ENCODE peak calls at places on chromosomes 3 and 15, in seven cellular contexts. N is neural progenitor cell, E is SK-N-SH, C is OCI-LY7, F is HCT116, M is hepatocyte, W is MM.1S. K is an unnamed sample.

GRCh38 chr15:33215941-33216872 is 21.7 kb upstream of the FMN1 start:
- DNase-seq in E (no peak), M (peak), W (peak), N (peak), C (peak), F (no peak), K (peak)

GRCh38 chr3:31945738-31946052 is 35.4 kb downstream of the OSBPL10 start:
- DNase-seq in N (no peak), E (no peak), F (no peak), M (no peak), W (no peak), C (no peak), K (no peak)

GRCh38 chr3:119781330-119782198 is at the start of gene NR1I2:
- DNase-seq in C (no peak), E (no peak), W (no peak), N (no peak), M (peak), F (no peak), K (no peak)

GRCh38 chr3:139482206-139482605 is 5.9 kb upstream of the RBP2 start:
- DNase-seq in W (no peak), N (no peak), M (no peak), E (no peak), F (no peak), C (no peak), K (no peak)

GRCh38 chr3:31525532-31525931 is 7.2 kb upstream of the STT3B start:
- DNase-seq in N (no peak), W (no peak), M (no peak), F (no peak), C (no peak), E (no peak), K (no peak)

GRCh38 chr15:59523702-59524101 is 85.7 kb downstream of the FAM81A start:
- DNase-seq in F (no peak), N (no peak), W (no peak), C (no peak), M (no peak), E (no peak), K (no peak)

GRCh38 chr3:138578141-138578540 is 15.9 kb downstream of the CEP70 start:
- DNase-seq in N (no peak), C (peak), E (no peak), M (no peak), W (peak), F (no peak), K (no peak)

GRCh38 chr15:90184119-90184785 is 16.9 kb upstream of the SEMA4B start:
- DNase-seq in M (peak), N (no peak), W (peak), E (no peak), C (no peak), F (peak), K (peak)

GRCh38 chr3:55169608-55170010 is 241.8 kb upstream of the LRTM1 start:
- DNase-seq in C (no peak), W (no peak), N (no peak), M (no peak), F (no peak), E (no peak), K (peak)

GRCh38 chr3:126421573-126422119 is 26.9 kb downstream of the CFAP100 start:
- DNase-seq in C (no peak), W (no peak), E (peak), N (no peak), F (no peak), M (no peak), K (no peak)

GRCh38 chr3:64093825-64094712 is 70.8 kb upstream of the PSMD6 start:
- DNase-seq in M (no peak), N (no peak), F (no peak), E (no peak), W (no peak), C (no peak), K (peak)

GRCh38 chr3:43872901-43873300 is 182.2 kb downstream of the ABHD5 start:
- DNase-seq in E (no peak), M (no peak), N (no peak), C (no peak), W (no peak), F (no peak), K (peak)
- TF ChIP-seq EZH2phosphoT487 in E (no peak), M (no peak), N (no peak), C (no peak), W (no peak), F (no peak), K (no peak)

DNA sequence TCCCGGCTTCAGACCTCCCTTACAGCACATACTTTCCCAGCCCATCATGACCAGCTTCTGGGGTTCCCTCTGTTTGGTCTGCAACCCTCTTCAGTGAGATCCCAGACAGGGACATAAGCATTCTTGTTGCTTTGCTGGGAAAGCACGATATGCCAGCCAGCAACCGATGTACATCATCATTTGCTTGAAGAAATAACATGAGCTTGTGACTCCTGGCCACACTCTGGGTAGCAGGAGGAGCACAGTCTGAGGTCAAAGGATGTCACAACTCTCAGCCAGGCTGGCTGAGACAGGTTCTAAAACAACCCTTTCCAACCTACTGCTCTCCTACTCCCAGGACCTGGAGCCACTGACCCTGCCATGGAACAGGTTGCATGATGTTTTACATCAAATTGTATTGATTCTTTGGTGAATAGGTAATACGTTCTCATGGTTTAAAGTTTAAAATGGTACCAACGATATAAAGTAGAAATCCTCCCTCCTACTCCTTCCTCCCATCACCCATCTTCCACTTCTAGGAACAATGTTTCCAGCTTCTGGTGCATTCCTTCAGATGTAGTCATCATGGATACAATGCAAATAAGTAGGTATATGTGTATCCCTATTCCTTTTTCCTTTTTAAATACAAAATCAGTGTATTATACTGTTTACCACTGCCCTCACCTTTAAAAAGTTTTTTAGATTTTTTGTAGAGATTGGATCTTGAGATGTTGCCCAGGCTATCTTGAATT is 190.3 kb downstream of the OPA1 start:
- DNase-seq in C (no peak), N (no peak), M (peak), F (no peak), W (no peak), E (no peak), K (peak)
- TF ChIP-seq EZH2phosphoT487 in C (no peak), N (no peak), M (no peak), F (no peak), W (no peak), E (no peak), K (no peak)

GRCh38 chr3:141578197-141578596 is 91.4 kb downstream of the RASA2 start:
- DNase-seq in C (no peak), M (no peak), W (no peak), N (no peak), E (no peak), F (no peak), K (no peak)

GRCh38 chr3:141576744-141577052 is 89.9 kb downstream of the RASA2 start:
- DNase-seq in N (no peak), M (no peak), C (no peak), E (no peak), F (no peak), W (no peak), K (no peak)

GRCh38 chr3:141575879-141576743 is 89.3 kb downstream of the RASA2 start:
- DNase-seq in W (peak), C (peak), N (no peak), F (no peak), M (peak), E (peak), K (peak)
- TF ChIP-seq EZH2phosphoT487 in W (no peak), C (no peak), N (no peak), F (no peak), M (no peak), E (no peak), K (no peak)

GRCh38 chr15:76945494-76945893 is 13.9 kb downstream of the RCN2 start:
- DNase-seq in M (no peak), F (no peak), W (no peak), E (no peak), C (no peak), N (no peak), K (no peak)

GRCh38 chr15:76947454-76947853 is 15.9 kb downstream of the RCN2 start:
- DNase-seq in N (no peak), F (no peak), M (no peak), C (peak), W (no peak), E (no peak), K (no peak)

GRCh38 chr15:76953913-76954312 is 22.4 kb downstream of the RCN2 start:
- DNase-seq in W (no peak), E (no peak), N (no peak), C (no peak), M (no peak), F (no peak), K (no peak)

GRCh38 chr15:76954744-76955143 is 23.2 kb downstream of the RCN2 start:
- DNase-seq in M (no peak), N (no peak), E (no peak), W (no peak), F (no peak), C (no peak), K (no peak)

GRCh38 chr15:76951161-76951714 is 19.7 kb downstream of the RCN2 start:
- DNase-seq in C (no peak), F (no peak), M (no peak), N (no peak), W (no peak), E (no peak), K (no peak)
- TF ChIP-seq EZH2phosphoT487 in C (no peak), F (no peak), M (no peak), N (no peak), W (no peak), E (no peak), K (no peak)

GRCh38 chr3:35664460-35664919 is 25.2 kb downstream of the ARPP21 start:
- DNase-seq in F (no peak), M (peak), E (peak), W (no peak), C (peak), N (peak), K (no peak)
- TF ChIP-seq EZH2phosphoT487 in F (no peak), M (no peak), E (no peak), W (no peak), C (no peak), N (no peak), K (no peak)

K was measured in PC-3.